ENCODE peak calls at places on chromosome 17, in five cellular contexts. T is fibroblast of mammary gland, M is pancreas, S is lower lobe of right lung, L is skeletal muscle cell. E is an unnamed sample.

GRCh38 chr17:32269377-32269776 is 3.7 kb downstream of the RHBDL3 start:
- DNase-seq in T (no peak), M (no peak), S (peak), L (no peak), E (no peak)

GRCh38 chr17:71502443-71502842 is 618.4 kb upstream of the SOX9 start:
- DNase-seq in T (no peak), M (no peak), S (no peak), L (no peak), E (no peak)

GRCh38 chr17:78049609-78050008 is 78.9 kb downstream of the TMC6 start:
- DNase-seq in T (no peak), M (no peak), S (no peak), L (no peak), E (no peak)

GRCh38 chr17:14209215-14209614 is 27.4 kb downstream of the CDRT15 start:
- DNase-seq in T (no peak), M (no peak), S (no peak), L (no peak), E (no peak)

GRCh38 chr17:30323895-30324319 is 9.9 kb downstream of the TMIGD1 start:
- DNase-seq in T (peak), M (no peak), S (no peak), L (peak), E (no peak)

GRCh38 chr17:66855204-66855603 is 20.3 kb downstream of the CACNG5 start:
- DNase-seq in T (no peak), M (no peak), S (no peak), L (no peak), E (no peak)

GRCh38 chr17:78935419-78936323 is 10.5 kb upstream of the TIMP2 start:
- DNase-seq in T (peak), M (peak), S (no peak), L (peak), E (peak)

GRCh38 chr17:75847595-75848522 is 3.7 kb upstream of the UNC13D start:
- DNase-seq in T (no peak), M (no peak), S (no peak), L (no peak), E (no peak)

GRCh38 chr17:16282522-16282921 is 65.5 kb downstream of the PIGL start:
- DNase-seq in T (peak), M (no peak), S (no peak), L (peak), E (peak)

GRCh38 chr17:61259360-61259759 is 140.3 kb upstream of the TBX2 start:
- DNase-seq in T (no peak), M (no peak), S (no peak), L (no peak), E (no peak)

GRCh38 chr17:45248132-45248936 is 13.6 kb downstream of the SPATA32 start:
- DNase-seq in T (no peak), M (peak), S (peak), L (no peak), E (no peak)

GRCh38 chr17:71338396-71338795 is 782.4 kb upstream of the SOX9 start:
- DNase-seq in T (peak), M (no peak), S (no peak), L (peak), E (no peak)

GRCh38 chr17:45345246-45345553 is 28.4 kb upstream of the MAP3K14 start:
- DNase-seq in T (no peak), M (no peak), S (no peak), L (no peak), E (no peak)

GRCh38 chr17:1560582-1561170 is 1.9 kb downstream of the PITPNA start:
- DNase-seq in T (no peak), M (no peak), S (no peak), L (no peak), E (no peak)
- H3K4me3 ChIP-seq in T (no peak), M (no peak), S (no peak), L (no peak), E (peak)

GRCh38 chr17:29079887-29080286 is 36.9 kb downstream of the PIPOX start:
- DNase-seq in T (no peak), M (no peak), S (no peak), L (no peak), E (no peak)

GRCh38 chr17:29086628-29087332 is 43.8 kb downstream of the PIPOX start:
- DNase-seq in T (no peak), M (no peak), S (no peak), L (no peak), E (no peak)

GRCh38 chr17:29080323-29080722 is 37.4 kb downstream of the PIPOX start:
- DNase-seq in T (no peak), M (no peak), S (no peak), L (no peak), E (no peak)

GRCh38 chr17:29085223-29085622 is 42.3 kb downstream of the PIPOX start:
- DNase-seq in T (no peak), M (no peak), S (no peak), L (no peak), E (no peak)

DNA sequence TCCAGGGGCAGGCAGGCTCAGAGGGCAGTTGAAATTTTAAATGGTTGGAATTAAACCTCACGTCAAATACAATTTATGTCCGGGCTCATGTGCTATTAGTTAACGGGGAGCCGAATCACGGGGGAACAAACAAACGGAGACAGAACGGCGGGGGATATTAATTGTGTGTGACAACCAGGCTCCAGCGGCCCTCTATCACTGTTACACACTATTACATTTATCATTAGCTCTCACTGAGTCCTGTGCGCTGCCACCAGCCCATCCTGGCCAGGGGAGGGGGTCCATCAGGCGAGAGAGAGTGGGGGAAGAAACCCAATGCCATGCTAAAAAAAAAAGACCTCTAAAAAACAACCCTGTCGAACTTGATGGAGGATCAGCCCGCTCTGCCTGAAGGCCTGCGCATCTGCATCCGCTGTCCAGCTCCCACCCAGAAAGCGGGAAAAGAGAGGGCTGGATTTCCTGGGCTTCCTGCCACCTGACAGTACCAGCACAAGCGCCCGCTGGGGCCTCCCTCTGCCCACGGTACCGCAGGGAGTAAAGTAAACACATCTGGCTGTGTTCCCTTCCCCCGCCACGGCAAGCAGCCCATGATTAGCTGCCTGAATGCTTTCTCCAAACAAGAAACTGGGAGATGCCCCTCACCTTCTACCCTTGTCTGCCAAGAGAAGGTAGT is 41.7 kb downstream of the PIPOX start:
- DNase-seq in T (no peak), M (no peak), S (no peak), L (no peak), E (no peak)
- H3K4me3 ChIP-seq in T (no peak), M (no peak), S (no peak), L (no peak), E (no peak)

GRCh38 chr17:43721537-43722268 is 36.9 kb downstream of the SOST start:
- DNase-seq in T (peak), M (no peak), S (no peak), L (no peak), E (no peak)
- H3K4me3 ChIP-seq in T (no peak), M (no peak), S (no peak), L (no peak), E (no peak)

GRCh38 chr17:82863646-82863940 is 23.8 kb upstream of the ZNF750 start:
- DNase-seq in T (no peak), M (no peak), S (no peak), L (no peak), E (no peak)
- H3K4me3 ChIP-seq in T (no peak), M (no peak), S (no peak), L (no peak), E (no peak)

GRCh38 chr17:7043544-7044268 is at the start of gene SLC16A11:
- DNase-seq in T (no peak), M (peak), S (peak), L (no peak), E (no peak)

GRCh38 chr17:7038025-7038862 is 2.4 kb downstream of the SLC16A13 start:
- DNase-seq in T (no peak), M (no peak), S (no peak), L (no peak), E (no peak)

GRCh38 chr17:7043195-7043543 is 723 bp downstream of the SLC16A11 start:
- DNase-seq in T (no peak), M (no peak), S (peak), L (no peak), E (no peak)

GRCh38 chr17:7042507-7043194 is 1.2 kb downstream of the SLC16A11 start:
- DNase-seq in T (no peak), M (no peak), S (no peak), L (no peak), E (no peak)

DNA sequence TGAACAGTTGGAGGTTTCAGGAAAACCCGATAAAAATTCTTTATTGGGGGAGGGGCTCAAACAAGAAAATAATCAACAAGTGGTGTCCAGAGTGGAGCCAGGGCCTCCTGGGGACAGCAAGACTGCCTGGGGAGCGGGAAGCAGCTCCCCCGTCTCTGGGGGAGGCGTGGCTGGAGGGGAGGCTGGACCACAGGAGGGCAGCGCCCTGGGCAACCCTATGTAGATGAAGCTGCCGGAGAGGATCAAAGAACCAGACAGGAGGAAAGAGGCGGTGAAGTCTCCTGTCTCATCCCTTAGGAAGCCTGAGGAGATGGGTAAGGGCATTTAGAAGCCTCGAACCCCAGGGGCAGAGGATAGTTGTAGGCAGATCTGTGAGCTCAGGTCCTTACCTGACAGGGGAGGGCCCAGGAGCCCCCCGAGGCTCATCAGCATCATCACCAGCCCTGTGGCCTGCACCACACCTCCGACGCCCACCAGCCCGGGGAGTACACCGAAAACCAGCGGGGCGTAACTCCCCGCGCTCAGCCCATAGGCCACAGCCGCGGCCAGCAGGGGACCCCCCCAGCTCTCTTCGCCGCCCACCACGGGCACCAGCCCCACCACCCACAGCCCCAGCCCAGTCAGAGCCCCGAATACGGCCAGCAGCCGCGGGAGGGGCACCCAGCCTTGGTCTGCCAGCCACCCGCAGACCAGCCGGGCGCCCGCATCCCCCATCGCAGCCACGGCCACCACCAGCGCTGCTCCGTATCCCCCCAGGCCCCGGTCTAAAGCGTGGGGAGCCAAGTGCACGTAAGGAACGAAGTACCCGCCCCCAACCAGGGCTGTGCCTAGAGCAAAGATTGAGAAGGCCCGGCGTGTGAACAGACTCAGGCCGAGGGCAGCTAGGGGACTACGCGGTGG is 2.0 kb downstream of the SLC16A11 start:
- DNase-seq in T (no peak), M (no peak), S (no peak), L (no peak), E (no peak)
- H3K4me3 ChIP-seq in T (no peak), M (no peak), S (peak), L (peak), E (no peak)

DNA sequence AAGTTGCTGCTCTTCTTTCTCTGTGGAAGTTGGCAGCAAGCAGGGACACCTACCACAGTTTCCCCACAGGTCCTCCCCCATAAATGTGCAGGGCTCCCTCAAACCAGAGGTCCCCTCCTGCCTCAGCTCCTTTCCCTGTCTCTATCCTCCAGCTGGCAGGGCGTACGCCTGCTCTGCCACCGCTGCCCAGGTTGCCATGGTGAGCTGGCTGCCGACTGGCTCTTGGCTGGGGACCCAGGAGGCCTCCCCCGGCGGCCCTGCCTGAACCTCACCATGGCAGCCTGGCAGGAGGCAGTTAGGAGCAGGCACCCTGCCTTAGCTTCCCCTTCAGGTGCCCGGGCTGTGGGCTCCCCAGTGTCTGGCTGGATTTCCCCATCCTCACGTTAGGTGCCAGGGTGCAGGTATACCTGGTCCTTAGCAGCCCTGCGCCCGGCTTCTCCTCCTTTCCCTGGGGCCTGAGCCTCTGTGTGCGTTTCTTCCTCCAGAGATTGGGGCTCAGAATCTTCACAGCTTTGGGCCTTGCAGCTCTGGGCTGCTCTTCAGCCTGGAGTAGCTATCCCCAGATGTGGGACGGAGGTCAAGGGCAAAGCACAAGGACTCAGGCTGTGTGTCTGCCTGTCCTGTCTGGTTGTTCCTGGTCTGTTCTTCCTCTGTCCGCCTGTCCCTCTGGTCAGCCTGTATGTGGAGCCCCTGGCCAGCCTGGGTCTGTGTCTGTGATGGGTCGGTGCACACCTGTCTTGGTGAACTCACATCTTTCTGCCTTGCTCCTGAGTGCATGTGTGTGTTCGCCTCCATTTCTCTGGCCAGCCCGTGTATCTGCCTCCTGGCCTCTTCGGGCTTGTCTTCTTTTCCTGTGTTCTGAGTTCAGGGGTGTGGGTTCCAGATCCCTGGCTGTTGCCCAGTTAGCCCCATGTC is 15.7 kb downstream of the GJD3 start:
- DNase-seq in T (no peak), M (peak), S (no peak), L (no peak), E (no peak)
- H3K4me3 ChIP-seq in T (no peak), M (no peak), S (no peak), L (no peak), E (no peak)

GRCh38 chr17:39979865-39980401 is 674 bp upstream of the PSMD3 start:
- DNase-seq in T (peak), M (no peak), S (no peak), L (no peak), E (no peak)

GRCh38 chr17:39982069-39982371 is 1.4 kb downstream of the PSMD3 start:
- DNase-seq in T (no peak), M (no peak), S (no peak), L (no peak), E (no peak)

GRCh38 chr17:39980402-39981206 is at the start of gene PSMD3:
- DNase-seq in T (peak), M (peak), S (peak), L (peak), E (peak)

GRCh38 chr17:39979021-39979660 is 1.5 kb upstream of the PSMD3 start:
- DNase-seq in T (peak), M (no peak), S (no peak), L (peak), E (peak)

DNA sequence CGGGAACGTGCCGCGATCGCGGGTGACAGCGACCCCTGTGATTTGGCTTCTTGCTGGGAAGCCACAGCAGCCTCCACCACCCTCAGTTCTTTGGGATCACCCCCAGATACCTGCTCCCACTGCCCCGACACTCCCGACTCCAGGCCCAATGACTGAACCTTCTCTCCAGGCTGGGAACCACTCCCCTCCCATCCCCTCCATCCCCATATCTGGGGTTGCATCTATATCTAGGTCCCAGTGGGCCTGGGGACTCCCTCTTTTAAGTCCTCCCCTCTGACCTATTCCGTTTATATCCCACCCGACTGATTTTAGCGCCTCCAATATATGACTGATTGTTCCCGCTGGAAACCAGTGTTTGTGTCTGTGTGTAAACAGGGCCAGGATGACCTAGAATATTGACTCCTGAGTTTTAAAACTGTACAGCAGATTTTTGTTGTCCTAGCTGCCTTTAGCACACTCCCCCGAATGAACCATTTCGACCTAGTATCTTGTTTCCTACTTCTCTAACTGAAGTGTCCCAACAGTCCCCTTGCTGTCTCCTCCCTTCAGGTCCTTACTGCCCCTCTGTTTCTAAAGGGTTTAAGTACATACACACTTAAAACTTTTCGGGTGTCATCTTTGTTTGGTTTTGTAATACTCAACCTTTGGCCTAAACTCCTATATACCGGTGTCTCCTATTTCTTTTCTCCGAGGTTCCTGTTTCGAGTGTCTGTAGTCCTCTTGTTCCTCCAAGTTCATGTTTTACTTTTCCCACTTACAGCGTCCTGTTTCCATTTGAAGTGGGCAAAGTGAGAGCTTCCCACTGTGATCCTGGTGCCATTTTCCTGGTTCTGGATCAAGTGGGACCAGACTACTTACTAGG is 831 bp downstream of the PSMD3 start:
- DNase-seq in T (no peak), M (no peak), S (no peak), L (no peak), E (no peak)
- H3K4me3 ChIP-seq in T (peak), M (peak), S (peak), L (peak), E (peak)

GRCh38 chr17:29005936-29006438 is at the start of gene SEZ6:
- DNase-seq in T (peak), M (peak), S (peak), L (peak), E (no peak)
- H3K4me3 ChIP-seq in T (no peak), M (no peak), S (no peak), L (no peak), E (no peak)

GRCh38 chr17:40518401-40519088 is 17.1 kb upstream of the TNS4 start:
- DNase-seq in T (peak), M (no peak), S (no peak), L (no peak), E (no peak)

GRCh38 chr17:40516581-40517285 is 15.3 kb upstream of the TNS4 start:
- DNase-seq in T (peak), M (no peak), S (no peak), L (no peak), E (no peak)

GRCh38 chr17:40519089-40519775 is 17.8 kb upstream of the TNS4 start:
- DNase-seq in T (no peak), M (no peak), S (no peak), L (no peak), E (no peak)

GRCh38 chr17:40517286-40517662 is 15.9 kb upstream of the TNS4 start:
- DNase-seq in T (no peak), M (no peak), S (no peak), L (no peak), E (no peak)

GRCh38 chr17:40517981-40518380 is 16.6 kb upstream of the TNS4 start:
- DNase-seq in T (no peak), M (no peak), S (no peak), L (no peak), E (no peak)
- H3K4me3 ChIP-seq in T (no peak), M (no peak), S (no peak), L (no peak), E (no peak)

E was measured in BJ.